ENCODE peak calls at places on chromosomes 2 and 18, in ten cellular contexts. R is astrocyte of the spinal cord; J is neural progenitor cell; F is colonic mucosa; B is B cell; T is dorsolateral prefrontal cortex; S is cardiac fibroblast; G is AG04450; N is transverse colon; I is CD8-positive, alpha-beta T cell. U is an unnamed sample.

GRCh38 chr2:12728221-12728777 is 11.6 kb downstream of the TRIB2 start:
- DNase-seq in R (no peak), J (no peak), F (no peak), B (peak), T (no peak), S (no peak), G (no peak), N (peak), I (peak), U (no peak)

GRCh38 chr2:11744631-11745394 is 1.6 kb upstream of the LPIN1 start:
- DNase-seq in R (peak), J (peak), F (peak), B (peak), T (no peak), S (peak), G (no peak), N (no peak), I (peak), U (no peak)

GRCh38 chr18:12304351-12305210 is 3.5 kb upstream of the TUBB6 start:
- DNase-seq in R (no peak), J (no peak), F (no peak), B (no peak), T (no peak), S (no peak), G (peak), N (peak), I (no peak), U (no peak)

GRCh38 chr2:128408349-128409305 is 90.0 kb upstream of the HS6ST1 start:
- DNase-seq in R (peak), J (no peak), F (no peak), B (no peak), T (no peak), S (peak), G (peak), N (no peak), I (no peak), U (peak)

GRCh38 chr2:47013383-47013782 is 97.8 kb upstream of the MCFD2 start:
- DNase-seq in R (no peak), J (no peak), F (no peak), B (no peak), T (no peak), S (no peak), G (no peak), N (no peak), I (no peak), U (no peak)

GRCh38 chr2:80459028-80459427 is 154.5 kb upstream of the LRRTM1 start:
- DNase-seq in R (no peak), J (no peak), F (no peak), B (no peak), T (no peak), S (no peak), G (no peak), N (no peak), I (no peak), U (no peak)

GRCh38 chr2:133461484-133461883 is 106.8 kb downstream of the NCKAP5 start:
- DNase-seq in R (no peak), J (no peak), F (no peak), B (no peak), T (no peak), S (no peak), G (no peak), N (no peak), I (no peak), U (no peak)

GRCh38 chr2:26970928-26971627 is 641 bp downstream of the MAPRE3 start:
- DNase-seq in R (peak), J (peak), F (no peak), B (no peak), T (no peak), S (peak), G (no peak), N (no peak), I (no peak), U (no peak)

GRCh38 chr2:223877771-223878410 is 40.5 kb upstream of the AP1S3 start:
- DNase-seq in R (no peak), J (no peak), F (no peak), B (no peak), T (no peak), S (no peak), G (no peak), N (no peak), I (no peak), U (no peak)

GRCh38 chr2:195318440-195319111 is 338.4 kb upstream of the SLC39A10 start:
- DNase-seq in R (peak), J (peak), F (peak), B (peak), T (no peak), S (peak), G (no peak), N (peak), I (peak), U (no peak)
- TF ChIP-seq CTCF in R (peak), J (peak), F (peak), B (peak), T (peak), S (peak), G (peak), N (peak), I (peak), U (peak)

DNA sequence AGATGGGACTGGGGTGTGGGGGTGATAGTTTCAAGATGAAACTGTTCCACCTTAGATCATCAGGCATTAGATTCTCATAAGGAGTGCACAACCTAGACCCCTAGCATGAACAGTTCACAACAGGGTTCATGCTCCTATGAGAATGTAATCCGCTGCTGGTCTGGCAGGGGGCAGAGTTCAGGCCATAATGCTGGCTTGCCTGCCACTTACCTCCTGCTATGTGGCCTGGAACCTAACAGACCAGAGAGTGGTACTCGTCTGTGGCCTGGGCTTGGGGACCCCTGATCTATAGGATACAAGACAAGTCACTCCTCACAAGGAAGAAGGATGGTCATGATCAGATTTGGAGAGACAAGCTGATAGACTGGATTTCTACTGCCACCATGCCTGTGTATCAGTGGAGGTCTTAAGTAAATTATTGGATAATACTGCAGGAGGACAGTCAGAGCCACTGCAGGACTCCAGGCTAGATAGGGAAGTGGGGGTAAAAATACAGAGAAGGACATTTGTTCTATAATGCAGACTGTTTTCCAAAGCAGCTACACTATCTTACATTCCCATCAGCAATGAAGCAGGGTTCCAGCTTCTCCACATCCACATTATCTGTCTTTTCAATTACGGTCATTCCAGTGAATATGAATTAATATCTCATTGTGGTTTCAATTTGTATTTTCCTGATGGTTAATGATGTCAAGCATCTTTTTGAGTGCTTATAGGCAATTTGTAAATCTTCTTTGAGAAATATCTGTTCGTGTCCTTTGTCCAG is 28.8 kb upstream of the APOB start:
- DNase-seq in R (no peak), J (no peak), F (no peak), B (no peak), T (no peak), S (no peak), G (no peak), N (no peak), I (no peak), U (no peak)
- TF ChIP-seq CTCF in R (no peak), J (no peak), F (no peak), B (no peak), T (no peak), S (no peak), G (no peak), N (no peak), I (no peak), U (no peak)

DNA sequence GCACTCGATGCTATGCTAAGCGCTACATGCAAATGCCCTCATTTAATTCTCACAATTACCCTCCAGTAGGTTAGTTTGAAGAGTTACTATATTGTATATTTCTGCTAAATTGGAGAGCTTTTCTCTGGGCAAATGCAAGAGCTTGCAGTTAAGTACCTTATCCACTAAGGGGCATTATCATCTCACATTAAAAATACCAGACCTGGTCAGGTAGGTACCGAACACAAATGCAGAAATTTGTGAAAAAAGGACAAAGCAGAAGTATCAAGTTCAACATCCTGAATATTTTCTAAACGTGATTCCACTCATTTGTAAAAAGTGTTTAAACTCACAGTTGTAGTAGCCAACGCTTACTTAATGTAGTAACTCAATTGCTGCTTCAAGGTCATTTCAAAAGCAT is 52.2 kb downstream of the CYRIA start:
- DNase-seq in R (peak), J (peak), F (no peak), B (peak), T (no peak), S (peak), G (no peak), N (no peak), I (no peak), U (no peak)
- TF ChIP-seq CTCF in R (peak), J (peak), F (no peak), B (peak), T (peak), S (peak), G (peak), N (peak), I (no peak), U (peak)

GRCh38 chr2:41283079-41283765 is 764.6 kb upstream of the PKDCC start:
- DNase-seq in R (peak), J (peak), F (no peak), B (no peak), T (no peak), S (no peak), G (no peak), N (no peak), I (no peak), U (no peak)
- TF ChIP-seq CTCF in R (peak), J (peak), F (no peak), B (no peak), T (no peak), S (no peak), G (no peak), N (no peak), I (no peak), U (no peak)

DNA sequence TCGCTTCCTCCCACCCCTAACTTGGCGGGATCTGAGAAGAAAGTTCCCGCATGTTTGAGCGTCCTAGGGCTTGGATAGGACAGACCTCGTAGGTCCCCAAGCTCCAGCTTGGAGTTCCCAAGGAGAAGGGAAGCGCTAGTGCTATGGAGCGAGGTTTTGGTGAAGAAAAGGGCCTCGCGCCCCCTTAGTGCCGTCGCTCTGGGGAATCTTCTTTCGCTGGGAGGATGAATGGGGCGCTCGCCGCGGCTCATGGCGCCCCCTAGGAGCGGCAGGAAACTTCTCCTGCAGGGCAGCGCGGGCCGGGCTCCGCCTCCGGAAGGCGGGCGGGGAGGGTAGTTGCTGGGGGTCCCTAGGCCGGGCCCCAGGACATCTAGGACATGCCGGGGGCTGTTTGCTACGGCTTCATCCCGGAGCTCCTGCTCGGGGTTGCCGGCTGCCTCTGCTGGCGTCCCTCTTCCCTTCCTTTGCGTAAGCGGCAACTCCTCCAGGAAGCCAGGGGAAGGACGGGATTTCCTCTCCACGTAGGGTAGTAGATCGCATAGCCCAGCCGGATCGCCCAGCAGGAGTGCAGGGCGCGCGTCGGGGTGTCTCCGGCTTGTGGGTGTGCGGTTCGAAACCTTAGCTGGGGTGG is 11.9 kb upstream of the SKOR2 start:
- DNase-seq in R (no peak), J (peak), F (no peak), B (no peak), T (no peak), S (no peak), G (no peak), N (no peak), I (no peak), U (no peak)
- TF ChIP-seq CTCF in R (peak), J (peak), F (no peak), B (no peak), T (no peak), S (peak), G (no peak), N (no peak), I (no peak), U (no peak)

GRCh38 chr2:201618744-201619654 is 24.3 kb downstream of the TMEM237 start:
- DNase-seq in R (peak), J (no peak), F (peak), B (peak), T (peak), S (peak), G (peak), N (peak), I (no peak), U (no peak)
- TF ChIP-seq CTCF in R (peak), J (no peak), F (no peak), B (no peak), T (peak), S (peak), G (peak), N (peak), I (no peak), U (peak)

DNA sequence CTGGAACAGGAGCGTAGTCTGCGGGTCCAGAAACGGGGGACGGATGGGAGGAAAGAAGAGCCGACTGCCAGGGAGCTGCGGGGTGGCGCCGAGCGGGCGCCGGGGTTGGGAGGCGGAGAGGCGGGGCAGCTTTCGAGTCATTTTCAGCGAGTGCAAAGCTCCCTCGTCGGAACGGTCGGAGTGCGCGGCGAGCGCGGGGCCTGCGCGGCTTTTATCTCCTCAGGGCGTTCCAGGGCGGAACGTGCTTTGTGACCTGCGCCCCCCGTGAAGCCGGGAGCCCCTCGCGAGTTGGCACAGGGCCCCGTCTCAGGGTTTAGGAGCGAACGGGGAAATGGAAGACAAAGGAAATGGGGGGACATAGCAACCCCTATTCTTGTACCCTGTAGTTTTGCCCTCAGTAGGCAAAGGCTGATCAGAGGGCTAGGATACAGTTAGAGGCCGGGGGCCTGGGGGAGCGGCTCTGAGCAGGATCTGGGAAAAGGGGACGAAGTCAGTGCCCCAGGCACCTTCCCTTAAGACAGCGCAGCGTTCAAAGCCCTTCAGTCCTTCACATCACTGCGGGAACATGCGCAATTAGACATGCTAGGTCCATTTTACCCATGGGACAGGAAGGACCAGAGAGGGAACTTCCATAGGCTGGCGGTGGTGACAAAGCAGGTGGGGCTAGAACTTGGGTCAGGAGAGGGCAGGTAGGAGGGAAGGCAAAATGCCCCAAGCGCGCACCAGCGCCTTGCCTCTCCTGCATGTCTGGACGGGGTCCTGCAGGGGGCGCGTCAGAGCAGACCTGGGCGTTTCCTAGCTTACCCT is 60.1 kb upstream of the IL1RL1 start:
- DNase-seq in R (peak), J (peak), F (peak), B (peak), T (no peak), S (peak), G (no peak), N (peak), I (peak), U (no peak)
- TF ChIP-seq CTCF in R (peak), J (peak), F (peak), B (peak), T (peak), S (peak), G (peak), N (peak), I (peak), U (peak)